ENCODE peak calls at places on chromosome 9, in seven cellular contexts. One of them, this sample, is unnamed.

GRCh38 chr9:111477677-111478076 is 6.5 kb downstream of the ECPAS start:
- DNase-seq in tibial nerve: no peak
- DNase-seq in endothelial cell: no peak
- DNase-seq in midbrain: no peak
- DNase-seq in GM04504: no peak
- DNase-seq in CD4-positive, alpha-beta memory T cell: no peak
- DNase-seq in stimulated activated CD4-positive, alpha-beta T cell treated with anti-CD3 and anti-CD28 coated beads, Interleukin-2, amount 100 ng/mL, for 24 hours: no peak
- DNase-seq in this sample: no peak

GRCh38 chr9:20490246-20490834 is 132.0 kb downstream of the MLLT3 start:
- DNase-seq in tibial nerve: no peak
- DNase-seq in endothelial cell: no peak
- DNase-seq in midbrain: no peak
- DNase-seq in GM04504: no peak
- DNase-seq in CD4-positive, alpha-beta memory T cell: no peak
- DNase-seq in stimulated activated CD4-positive, alpha-beta T cell treated with anti-CD3 and anti-CD28 coated beads, Interleukin-2, amount 100 ng/mL, for 24 hours: no peak
- DNase-seq in this sample: no peak

GRCh38 chr9:85321561-85321960 is 420.2 kb downstream of the AGTPBP1 start:
- DNase-seq in tibial nerve: no peak
- DNase-seq in endothelial cell: no peak
- DNase-seq in midbrain: no peak
- DNase-seq in GM04504: no peak
- DNase-seq in CD4-positive, alpha-beta memory T cell: no peak
- DNase-seq in stimulated activated CD4-positive, alpha-beta T cell treated with anti-CD3 and anti-CD28 coated beads, Interleukin-2, amount 100 ng/mL, for 24 hours: no peak
- DNase-seq in this sample: no peak

GRCh38 chr9:104863180-104863883 is 64.6 kb downstream of the ABCA1 start:
- DNase-seq in tibial nerve: peak
- DNase-seq in endothelial cell: peak
- DNase-seq in midbrain: peak
- DNase-seq in GM04504: peak
- DNase-seq in CD4-positive, alpha-beta memory T cell: peak
- DNase-seq in stimulated activated CD4-positive, alpha-beta T cell treated with anti-CD3 and anti-CD28 coated beads, Interleukin-2, amount 100 ng/mL, for 24 hours: peak
- DNase-seq in this sample: peak

GRCh38 chr9:124839612-124840299 is 13.5 kb upstream of the WDR38 start:
- DNase-seq in tibial nerve: no peak
- DNase-seq in endothelial cell: peak
- DNase-seq in midbrain: no peak
- DNase-seq in GM04504: no peak
- DNase-seq in CD4-positive, alpha-beta memory T cell: no peak
- DNase-seq in stimulated activated CD4-positive, alpha-beta T cell treated with anti-CD3 and anti-CD28 coated beads, Interleukin-2, amount 100 ng/mL, for 24 hours: no peak
- DNase-seq in this sample: no peak

GRCh38 chr9:84993105-84993504 is 323.6 kb downstream of the NTRK2 start:
- DNase-seq in tibial nerve: no peak
- DNase-seq in endothelial cell: no peak
- DNase-seq in midbrain: no peak
- DNase-seq in GM04504: no peak
- DNase-seq in CD4-positive, alpha-beta memory T cell: no peak
- DNase-seq in stimulated activated CD4-positive, alpha-beta T cell treated with anti-CD3 and anti-CD28 coated beads, Interleukin-2, amount 100 ng/mL, for 24 hours: no peak
- DNase-seq in this sample: no peak

GRCh38 chr9:128551652-128552152 is 685 bp upstream of the SPTAN1 start:
- DNase-seq in tibial nerve: no peak
- DNase-seq in endothelial cell: no peak
- DNase-seq in midbrain: peak
- DNase-seq in GM04504: no peak
- DNase-seq in CD4-positive, alpha-beta memory T cell: no peak
- DNase-seq in stimulated activated CD4-positive, alpha-beta T cell treated with anti-CD3 and anti-CD28 coated beads, Interleukin-2, amount 100 ng/mL, for 24 hours: no peak
- DNase-seq in this sample: no peak

GRCh38 chr9:126440938-126441337 is 114.3 kb downstream of the MVB12B start:
- DNase-seq in tibial nerve: no peak
- DNase-seq in endothelial cell: no peak
- DNase-seq in midbrain: peak
- DNase-seq in GM04504: peak
- DNase-seq in CD4-positive, alpha-beta memory T cell: no peak
- DNase-seq in stimulated activated CD4-positive, alpha-beta T cell treated with anti-CD3 and anti-CD28 coated beads, Interleukin-2, amount 100 ng/mL, for 24 hours: no peak
- DNase-seq in this sample: no peak

GRCh38 chr9:35051069-35051967 is 21.1 kb downstream of the VCP start:
- DNase-seq in tibial nerve: no peak
- DNase-seq in endothelial cell: peak
- DNase-seq in midbrain: peak
- DNase-seq in GM04504: no peak
- DNase-seq in CD4-positive, alpha-beta memory T cell: peak
- DNase-seq in stimulated activated CD4-positive, alpha-beta T cell treated with anti-CD3 and anti-CD28 coated beads, Interleukin-2, amount 100 ng/mL, for 24 hours: peak
- DNase-seq in this sample: peak

GRCh38 chr9:100473271-100474081 is 527 bp downstream of the TMEFF1 start:
- DNase-seq in tibial nerve: no peak
- DNase-seq in endothelial cell: peak
- DNase-seq in midbrain: peak
- DNase-seq in GM04504: no peak
- DNase-seq in CD4-positive, alpha-beta memory T cell: peak
- DNase-seq in stimulated activated CD4-positive, alpha-beta T cell treated with anti-CD3 and anti-CD28 coated beads, Interleukin-2, amount 100 ng/mL, for 24 hours: peak
- DNase-seq in this sample: peak